ENCODE peak calls at places on chromosomes 1 and 21, in five cellular contexts. One of them, this sample, is unnamed.

GRCh38 chr1:10736623-10737267 is 59.7 kb downstream of the CASZ1 start:
- DNase-seq in ovary: no peak
- DNase-seq in adrenal gland: peak
- DNase-seq in effector memory CD4-positive, alpha-beta T cell: no peak
- DNase-seq in CD8-positive, alpha-beta T cell: no peak
- DNase-seq in this sample: no peak

GRCh38 chr1:222004784-222005183 is 262.9 kb upstream of the DUSP10 start:
- DNase-seq in ovary: no peak
- DNase-seq in adrenal gland: no peak
- DNase-seq in effector memory CD4-positive, alpha-beta T cell: no peak
- DNase-seq in CD8-positive, alpha-beta T cell: no peak
- DNase-seq in this sample: no peak

GRCh38 chr1:213135572-213135971 is 84.5 kb downstream of the RPS6KC1 start:
- DNase-seq in ovary: no peak
- DNase-seq in adrenal gland: no peak
- DNase-seq in effector memory CD4-positive, alpha-beta T cell: no peak
- DNase-seq in CD8-positive, alpha-beta T cell: no peak
- DNase-seq in this sample: no peak

GRCh38 chr1:200367841-200368534 is 41.8 kb downstream of the ZNF281 start:
- DNase-seq in ovary: no peak
- DNase-seq in adrenal gland: no peak
- DNase-seq in effector memory CD4-positive, alpha-beta T cell: no peak
- DNase-seq in CD8-positive, alpha-beta T cell: no peak
- DNase-seq in this sample: no peak

GRCh38 chr1:21673277-21673780 is 4.2 kb upstream of the RAP1GAP start:
- DNase-seq in ovary: peak
- DNase-seq in adrenal gland: peak
- DNase-seq in effector memory CD4-positive, alpha-beta T cell: no peak
- DNase-seq in CD8-positive, alpha-beta T cell: no peak
- DNase-seq in this sample: peak

GRCh38 chr21:32698971-32699693 is 28.7 kb downstream of the SYNJ1 start:
- DNase-seq in ovary: no peak
- DNase-seq in adrenal gland: no peak
- DNase-seq in effector memory CD4-positive, alpha-beta T cell: no peak
- DNase-seq in CD8-positive, alpha-beta T cell: no peak
- DNase-seq in this sample: no peak

GRCh38 chr1:12112711-12113161 is 49.6 kb downstream of the TNFRSF8 start:
- DNase-seq in ovary: no peak
- DNase-seq in adrenal gland: no peak
- DNase-seq in effector memory CD4-positive, alpha-beta T cell: no peak
- DNase-seq in CD8-positive, alpha-beta T cell: no peak
- DNase-seq in this sample: peak

GRCh38 chr1:219959540-219960208 is 31.3 kb upstream of the SLC30A10 start:
- DNase-seq in ovary: no peak
- DNase-seq in adrenal gland: no peak
- DNase-seq in effector memory CD4-positive, alpha-beta T cell: no peak
- DNase-seq in CD8-positive, alpha-beta T cell: no peak
- DNase-seq in this sample: no peak

GRCh38 chr1:201361652-201362504 is 15.6 kb downstream of the TNNT2 start:
- DNase-seq in ovary: peak
- DNase-seq in adrenal gland: peak
- DNase-seq in effector memory CD4-positive, alpha-beta T cell: no peak
- DNase-seq in CD8-positive, alpha-beta T cell: no peak
- DNase-seq in this sample: no peak

GRCh38 chr1:193406901-193407300 is 220.5 kb upstream of the B3GALT2 start:
- DNase-seq in ovary: no peak
- DNase-seq in adrenal gland: no peak
- DNase-seq in effector memory CD4-positive, alpha-beta T cell: no peak
- DNase-seq in CD8-positive, alpha-beta T cell: no peak
- DNase-seq in this sample: no peak

GRCh38 chr21:37226356-37226920 is 40.7 kb downstream of the VPS26C start:
- DNase-seq in ovary: no peak
- DNase-seq in adrenal gland: peak
- DNase-seq in effector memory CD4-positive, alpha-beta T cell: no peak
- DNase-seq in CD8-positive, alpha-beta T cell: no peak
- DNase-seq in this sample: no peak

GRCh38 chr1:102085896-102086295 is 89.2 kb upstream of the OLFM3 start:
- DNase-seq in ovary: no peak
- DNase-seq in adrenal gland: no peak
- DNase-seq in effector memory CD4-positive, alpha-beta T cell: no peak
- DNase-seq in CD8-positive, alpha-beta T cell: no peak
- DNase-seq in this sample: no peak

GRCh38 chr1:169682077-169682476 is 29.3 kb downstream of the SELL start:
- DNase-seq in ovary: no peak
- DNase-seq in adrenal gland: no peak
- DNase-seq in effector memory CD4-positive, alpha-beta T cell: no peak
- DNase-seq in CD8-positive, alpha-beta T cell: no peak
- DNase-seq in this sample: no peak

GRCh38 chr1:51019811-51020210 is 49.8 kb downstream of the CDKN2C start:
- DNase-seq in ovary: no peak
- DNase-seq in adrenal gland: no peak
- DNase-seq in effector memory CD4-positive, alpha-beta T cell: no peak
- DNase-seq in CD8-positive, alpha-beta T cell: no peak
- DNase-seq in this sample: no peak

GRCh38 chr1:82534996-82535395 is 734.3 kb downstream of the ADGRL2 start:
- DNase-seq in ovary: no peak
- DNase-seq in adrenal gland: no peak
- DNase-seq in effector memory CD4-positive, alpha-beta T cell: no peak
- DNase-seq in CD8-positive, alpha-beta T cell: no peak
- DNase-seq in this sample: no peak

GRCh38 chr1:218514694-218515093 is 169.6 kb downstream of the TGFB2 start:
- DNase-seq in ovary: no peak
- DNase-seq in adrenal gland: no peak
- DNase-seq in effector memory CD4-positive, alpha-beta T cell: no peak
- DNase-seq in CD8-positive, alpha-beta T cell: no peak
- DNase-seq in this sample: no peak

GRCh38 chr1:20479840-20480239 is 6.2 kb downstream of the CAMK2N1 start:
- DNase-seq in ovary: no peak
- DNase-seq in adrenal gland: no peak
- DNase-seq in effector memory CD4-positive, alpha-beta T cell: no peak
- DNase-seq in CD8-positive, alpha-beta T cell: no peak
- DNase-seq in this sample: no peak

GRCh38 chr1:15541231-15541792 is 14.7 kb downstream of the DNAJC16 start:
- DNase-seq in ovary: no peak
- DNase-seq in adrenal gland: no peak
- DNase-seq in effector memory CD4-positive, alpha-beta T cell: no peak
- DNase-seq in CD8-positive, alpha-beta T cell: no peak
- DNase-seq in this sample: no peak

GRCh38 chr1:93447481-93448291 is at the start of gene FNBP1L:
- DNase-seq in ovary: peak
- DNase-seq in adrenal gland: peak
- DNase-seq in effector memory CD4-positive, alpha-beta T cell: peak
- DNase-seq in CD8-positive, alpha-beta T cell: peak
- DNase-seq in this sample: peak

GRCh38 chr1:19317126-19317910 is 5.2 kb downstream of the SLC66A1 start:
- DNase-seq in ovary: peak
- DNase-seq in adrenal gland: no peak
- DNase-seq in effector memory CD4-positive, alpha-beta T cell: no peak
- DNase-seq in CD8-positive, alpha-beta T cell: no peak
- DNase-seq in this sample: no peak

GRCh38 chr1:170634819-170635410 is 29.0 kb upstream of the PRRX1 start:
- DNase-seq in ovary: no peak
- DNase-seq in adrenal gland: no peak
- DNase-seq in effector memory CD4-positive, alpha-beta T cell: no peak
- DNase-seq in CD8-positive, alpha-beta T cell: no peak
- DNase-seq in this sample: no peak

GRCh38 chr1:236167154-236167553 is 24.8 kb downstream of the GPR137B start:
- DNase-seq in ovary: no peak
- DNase-seq in adrenal gland: no peak
- DNase-seq in effector memory CD4-positive, alpha-beta T cell: no peak
- DNase-seq in CD8-positive, alpha-beta T cell: no peak
- DNase-seq in this sample: no peak

GRCh38 chr21:36522174-36522810 is 42.4 kb upstream of the CLDN14 start:
- DNase-seq in ovary: no peak
- DNase-seq in adrenal gland: no peak
- DNase-seq in effector memory CD4-positive, alpha-beta T cell: no peak
- DNase-seq in CD8-positive, alpha-beta T cell: no peak
- DNase-seq in this sample: no peak

GRCh38 chr1:117481410-117481809 is 114.2 kb downstream of the MAN1A2 start:
- DNase-seq in ovary: no peak
- DNase-seq in adrenal gland: no peak
- DNase-seq in effector memory CD4-positive, alpha-beta T cell: no peak
- DNase-seq in CD8-positive, alpha-beta T cell: no peak
- DNase-seq in this sample: no peak

GRCh38 chr1:182549346-182549745 is 39.7 kb downstream of the RNASEL start:
- DNase-seq in ovary: no peak
- DNase-seq in adrenal gland: no peak
- DNase-seq in effector memory CD4-positive, alpha-beta T cell: no peak
- DNase-seq in CD8-positive, alpha-beta T cell: no peak
- DNase-seq in this sample: no peak

GRCh38 chr1:22778408-22778807 is 67.8 kb downstream of the EPHB2 start:
- DNase-seq in ovary: no peak
- DNase-seq in adrenal gland: no peak
- DNase-seq in effector memory CD4-positive, alpha-beta T cell: no peak
- DNase-seq in CD8-positive, alpha-beta T cell: no peak
- DNase-seq in this sample: no peak

GRCh38 chr1:179883739-179884138 is 1.7 kb downstream of the TOR1AIP1 start:
- DNase-seq in ovary: no peak
- DNase-seq in adrenal gland: no peak
- DNase-seq in effector memory CD4-positive, alpha-beta T cell: peak
- DNase-seq in CD8-positive, alpha-beta T cell: peak
- DNase-seq in this sample: no peak

GRCh38 chr1:21909787-21910503 is 27.2 kb downstream of the HSPG2 start:
- DNase-seq in ovary: peak
- DNase-seq in adrenal gland: peak
- DNase-seq in effector memory CD4-positive, alpha-beta T cell: no peak
- DNase-seq in CD8-positive, alpha-beta T cell: no peak
- DNase-seq in this sample: peak

GRCh38 chr21:31888936-31889371 is 16.1 kb downstream of the HUNK start:
- DNase-seq in ovary: no peak
- DNase-seq in adrenal gland: no peak
- DNase-seq in effector memory CD4-positive, alpha-beta T cell: no peak
- DNase-seq in CD8-positive, alpha-beta T cell: no peak
- DNase-seq in this sample: no peak

GRCh38 chr1:153566414-153567371 is 1.0 kb upstream of the S100A2 start:
- DNase-seq in ovary: peak
- DNase-seq in adrenal gland: peak
- DNase-seq in effector memory CD4-positive, alpha-beta T cell: peak
- DNase-seq in CD8-positive, alpha-beta T cell: peak
- DNase-seq in this sample: peak

DNA sequence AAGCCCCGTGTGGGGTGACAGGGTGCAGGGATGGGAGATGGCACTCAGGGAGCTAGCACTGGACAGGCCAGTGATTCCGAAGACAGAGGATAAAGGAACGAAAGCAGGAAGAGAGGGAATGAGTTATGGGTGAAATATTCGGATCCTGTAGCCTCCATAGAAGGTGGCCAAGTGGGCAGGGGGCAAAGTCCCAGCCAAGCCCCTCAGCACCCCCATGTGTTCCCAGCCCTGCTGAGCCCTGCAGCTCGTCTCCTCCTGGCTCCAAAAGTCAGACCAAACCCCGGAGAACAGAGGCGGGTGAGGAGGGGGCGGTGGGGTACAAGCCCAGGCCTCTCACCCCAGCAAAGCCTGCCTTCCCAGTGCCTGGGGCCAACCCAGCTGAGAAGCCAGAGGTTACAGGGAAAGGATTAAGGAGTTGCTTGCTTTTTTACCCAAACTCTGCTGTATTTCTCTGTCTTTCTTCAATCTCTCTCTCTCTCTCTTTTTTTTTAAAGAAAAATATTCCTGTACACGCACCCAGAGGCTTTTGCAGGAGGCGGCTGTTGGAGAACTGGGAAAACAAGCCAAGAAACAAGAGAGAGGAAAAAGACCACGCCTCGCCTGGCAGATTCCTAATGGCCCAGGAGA is 14.1 kb upstream of the WASF2 start:
- DNase-seq in ovary: peak
- DNase-seq in adrenal gland: peak
- DNase-seq in effector memory CD4-positive, alpha-beta T cell: no peak
- DNase-seq in CD8-positive, alpha-beta T cell: no peak
- DNase-seq in this sample: no peak
- H3K4me3 ChIP-seq in ovary: no peak
- H3K4me3 ChIP-seq in adrenal gland: peak
- H3K4me3 ChIP-seq in effector memory CD4-positive, alpha-beta T cell: no peak
- H3K4me3 ChIP-seq in CD8-positive, alpha-beta T cell: no peak
- H3K4me3 ChIP-seq in this sample: no peak

GRCh38 chr1:3000671-3001470 is 20.4 kb upstream of the ACTRT2 start:
- DNase-seq in ovary: no peak
- DNase-seq in adrenal gland: no peak
- DNase-seq in effector memory CD4-positive, alpha-beta T cell: no peak
- DNase-seq in CD8-positive, alpha-beta T cell: no peak
- DNase-seq in this sample: peak

GRCh38 chr1:3000214-3000613 is 21.1 kb upstream of the ACTRT2 start:
- DNase-seq in ovary: no peak
- DNase-seq in adrenal gland: no peak
- DNase-seq in effector memory CD4-positive, alpha-beta T cell: no peak
- DNase-seq in CD8-positive, alpha-beta T cell: no peak
- DNase-seq in this sample: peak

GRCh38 chr1:2999571-2999970 is 21.7 kb upstream of the ACTRT2 start:
- DNase-seq in ovary: no peak
- DNase-seq in adrenal gland: no peak
- DNase-seq in effector memory CD4-positive, alpha-beta T cell: no peak
- DNase-seq in CD8-positive, alpha-beta T cell: no peak
- DNase-seq in this sample: peak

GRCh38 chr1:2998503-2999100 is 22.7 kb upstream of the ACTRT2 start:
- DNase-seq in ovary: no peak
- DNase-seq in adrenal gland: no peak
- DNase-seq in effector memory CD4-positive, alpha-beta T cell: no peak
- DNase-seq in CD8-positive, alpha-beta T cell: no peak
- DNase-seq in this sample: no peak

GRCh38 chr1:2999138-2999537 is 22.1 kb upstream of the ACTRT2 start:
- DNase-seq in ovary: no peak
- DNase-seq in adrenal gland: no peak
- DNase-seq in effector memory CD4-positive, alpha-beta T cell: no peak
- DNase-seq in CD8-positive, alpha-beta T cell: no peak
- DNase-seq in this sample: no peak
- H3K27ac ChIP-seq in ovary: no peak
- H3K27ac ChIP-seq in adrenal gland: no peak
- H3K27ac ChIP-seq in effector memory CD4-positive, alpha-beta T cell: no peak
- H3K27ac ChIP-seq in CD8-positive, alpha-beta T cell: no peak
- H3K27ac ChIP-seq in this sample: no peak

GRCh38 chr1:41643422-41643821 is 158.9 kb upstream of the EDN2 start:
- DNase-seq in ovary: no peak
- DNase-seq in adrenal gland: no peak
- DNase-seq in effector memory CD4-positive, alpha-beta T cell: no peak
- DNase-seq in CD8-positive, alpha-beta T cell: no peak
- DNase-seq in this sample: no peak

GRCh38 chr1:41642922-41643321 is 158.4 kb upstream of the EDN2 start:
- DNase-seq in ovary: no peak
- DNase-seq in adrenal gland: no peak
- DNase-seq in effector memory CD4-positive, alpha-beta T cell: no peak
- DNase-seq in CD8-positive, alpha-beta T cell: no peak
- DNase-seq in this sample: no peak

GRCh38 chr1:41641483-41641829 is 157.0 kb upstream of the EDN2 start:
- DNase-seq in ovary: no peak
- DNase-seq in adrenal gland: no peak
- DNase-seq in effector memory CD4-positive, alpha-beta T cell: no peak
- DNase-seq in CD8-positive, alpha-beta T cell: no peak
- DNase-seq in this sample: no peak

GRCh38 chr1:41640756-41641482 is 156.4 kb upstream of the EDN2 start:
- DNase-seq in ovary: no peak
- DNase-seq in adrenal gland: no peak
- DNase-seq in effector memory CD4-positive, alpha-beta T cell: no peak
- DNase-seq in CD8-positive, alpha-beta T cell: no peak
- DNase-seq in this sample: no peak

GRCh38 chr1:41641941-41642527 is 157.6 kb upstream of the EDN2 start:
- DNase-seq in ovary: no peak
- DNase-seq in adrenal gland: no peak
- DNase-seq in effector memory CD4-positive, alpha-beta T cell: no peak
- DNase-seq in CD8-positive, alpha-beta T cell: no peak
- DNase-seq in this sample: no peak
- H3K4me3 ChIP-seq in ovary: no peak
- H3K4me3 ChIP-seq in adrenal gland: no peak
- H3K4me3 ChIP-seq in effector memory CD4-positive, alpha-beta T cell: no peak
- H3K4me3 ChIP-seq in CD8-positive, alpha-beta T cell: no peak
- H3K4me3 ChIP-seq in this sample: no peak

GRCh38 chr1:61056674-61057439 is 25.5 kb upstream of the NFIA start:
- DNase-seq in ovary: peak
- DNase-seq in adrenal gland: peak
- DNase-seq in effector memory CD4-positive, alpha-beta T cell: no peak
- DNase-seq in CD8-positive, alpha-beta T cell: no peak
- DNase-seq in this sample: peak
- H3K27ac ChIP-seq in ovary: peak
- H3K27ac ChIP-seq in adrenal gland: peak
- H3K27ac ChIP-seq in effector memory CD4-positive, alpha-beta T cell: no peak
- H3K27ac ChIP-seq in CD8-positive, alpha-beta T cell: no peak
- H3K27ac ChIP-seq in this sample: peak

This sample was measured in left lung.